ENCODE peak calls at places on chromosomes 13 and 19, in six cellular contexts. One of them, this sample, is unnamed. For H3K4me1, the result is how much of the 10 kb centered on the place peaks cover.

GRCh38 chr19:6632002-6632621 is 37.8 kb downstream of the TNFSF14 start:
- DNase-seq in MM.1S: peak
- DNase-seq in PC-3: peak
- DNase-seq in HCT116: peak
- DNase-seq in neural progenitor cell: peak
- DNase-seq in hepatocyte: peak
- DNase-seq in this sample: peak

GRCh38 chr19:32339988-32340874 is 5.2 kb upstream of the ZNF507 start:
- DNase-seq in neural progenitor cell: peak
- DNase-seq in HCT116: no peak
- DNase-seq in PC-3: peak
- DNase-seq in hepatocyte: peak
- DNase-seq in MM.1S: peak
- DNase-seq in this sample: peak

GRCh38 chr19:22806418-22806817 is 22.5 kb upstream of the ZNF99 start:
- DNase-seq in hepatocyte: no peak
- DNase-seq in PC-3: no peak
- DNase-seq in HCT116: no peak
- DNase-seq in MM.1S: no peak
- DNase-seq in neural progenitor cell: no peak
- DNase-seq in this sample: no peak

GRCh38 chr13:46170268-46170667 is 11.7 kb downstream of the LCP1 start:
- DNase-seq in HCT116: no peak
- DNase-seq in PC-3: no peak
- DNase-seq in neural progenitor cell: no peak
- DNase-seq in hepatocyte: no peak
- DNase-seq in MM.1S: no peak
- DNase-seq in this sample: no peak

GRCh38 chr13:75151081-75151643 is 330.8 kb downstream of the TBC1D4 start:
- DNase-seq in PC-3: no peak
- DNase-seq in HCT116: no peak
- DNase-seq in hepatocyte: no peak
- DNase-seq in neural progenitor cell: no peak
- DNase-seq in MM.1S: no peak
- DNase-seq in this sample: no peak

GRCh38 chr13:46113596-46113995 is 8.8 kb upstream of the CPB2 start:
- DNase-seq in hepatocyte: no peak
- DNase-seq in neural progenitor cell: no peak
- DNase-seq in MM.1S: no peak
- DNase-seq in HCT116: no peak
- DNase-seq in PC-3: peak
- DNase-seq in this sample: no peak

GRCh38 chr13:37386276-37386675 is 212.3 kb downstream of the POSTN start:
- DNase-seq in neural progenitor cell: no peak
- DNase-seq in hepatocyte: no peak
- DNase-seq in PC-3: no peak
- DNase-seq in MM.1S: no peak
- DNase-seq in HCT116: no peak
- DNase-seq in this sample: no peak

GRCh38 chr19:8481191-8481590 is 21.2 kb downstream of the PRAM1 start:
- DNase-seq in hepatocyte: no peak
- DNase-seq in PC-3: no peak
- DNase-seq in HCT116: no peak
- DNase-seq in MM.1S: no peak
- DNase-seq in neural progenitor cell: no peak
- DNase-seq in this sample: no peak

GRCh38 chr13:97295279-97296182 is 73.4 kb downstream of the MBNL2 start:
- DNase-seq in PC-3: peak
- DNase-seq in hepatocyte: no peak
- DNase-seq in neural progenitor cell: no peak
- DNase-seq in HCT116: no peak
- DNase-seq in MM.1S: no peak
- DNase-seq in this sample: no peak

GRCh38 chr13:41457589-41458186 is 338 bp downstream of the RGCC start:
- DNase-seq in PC-3: no peak
- DNase-seq in hepatocyte: peak
- DNase-seq in HCT116: no peak
- DNase-seq in neural progenitor cell: no peak
- DNase-seq in MM.1S: peak
- DNase-seq in this sample: peak

GRCh38 chr13:25836709-25837316 is 215.0 kb downstream of the SHISA2 start:
- DNase-seq in neural progenitor cell: no peak
- DNase-seq in hepatocyte: no peak
- DNase-seq in PC-3: no peak
- DNase-seq in HCT116: no peak
- DNase-seq in MM.1S: no peak
- DNase-seq in this sample: no peak

GRCh38 chr19:8158411-8159074 is 9.2 kb upstream of the FBN3 start:
- DNase-seq in neural progenitor cell: peak
- DNase-seq in PC-3: peak
- DNase-seq in hepatocyte: peak
- DNase-seq in HCT116: peak
- DNase-seq in MM.1S: peak
- DNase-seq in this sample: peak

GRCh38 chr19:49602806-49603205 is 11.8 kb downstream of the PRR12 start:
- DNase-seq in neural progenitor cell: no peak
- DNase-seq in HCT116: no peak
- DNase-seq in hepatocyte: no peak
- DNase-seq in MM.1S: no peak
- DNase-seq in PC-3: no peak
- DNase-seq in this sample: no peak

GRCh38 chr13:113413178-113413897 is 40.0 kb downstream of the ADPRHL1 start:
- DNase-seq in HCT116: no peak
- DNase-seq in hepatocyte: no peak
- DNase-seq in PC-3: no peak
- DNase-seq in neural progenitor cell: no peak
- DNase-seq in MM.1S: no peak
- DNase-seq in this sample: no peak

GRCh38 chr13:95251641-95252040 is 49.6 kb downstream of the ABCC4 start:
- DNase-seq in PC-3: no peak
- DNase-seq in hepatocyte: no peak
- DNase-seq in neural progenitor cell: no peak
- DNase-seq in MM.1S: no peak
- DNase-seq in HCT116: no peak
- DNase-seq in this sample: no peak

GRCh38 chr13:99281811-99282263 is 23.7 kb upstream of the GPR18 start:
- DNase-seq in neural progenitor cell: no peak
- DNase-seq in HCT116: no peak
- DNase-seq in MM.1S: no peak
- DNase-seq in hepatocyte: no peak
- DNase-seq in PC-3: no peak
- DNase-seq in this sample: no peak

GRCh38 chr13:93847162-93847561 is 620.6 kb downstream of the GPC6 start:
- DNase-seq in neural progenitor cell: no peak
- DNase-seq in MM.1S: no peak
- DNase-seq in HCT116: no peak
- DNase-seq in hepatocyte: peak
- DNase-seq in PC-3: peak
- DNase-seq in this sample: no peak

GRCh38 chr13:104796581-104796980 is 1730.4 kb upstream of the SLC10A2 start:
- DNase-seq in MM.1S: no peak
- DNase-seq in PC-3: no peak
- DNase-seq in HCT116: no peak
- DNase-seq in neural progenitor cell: no peak
- DNase-seq in hepatocyte: no peak
- DNase-seq in this sample: no peak

GRCh38 chr13:96851856-96852255 is 142.4 kb downstream of the OXGR1 start:
- DNase-seq in PC-3: no peak
- DNase-seq in MM.1S: no peak
- DNase-seq in hepatocyte: no peak
- DNase-seq in HCT116: no peak
- DNase-seq in neural progenitor cell: peak
- DNase-seq in this sample: no peak

GRCh38 chr13:99436686-99437416 is 64.4 kb upstream of the TM9SF2 start:
- DNase-seq in neural progenitor cell: peak
- DNase-seq in PC-3: peak
- DNase-seq in MM.1S: peak
- DNase-seq in hepatocyte: peak
- DNase-seq in HCT116: peak
- DNase-seq in this sample: peak

GRCh38 chr13:46720189-46720588 is 76.8 kb downstream of the ESD start:
- DNase-seq in PC-3: no peak
- DNase-seq in neural progenitor cell: no peak
- DNase-seq in MM.1S: no peak
- DNase-seq in HCT116: no peak
- DNase-seq in hepatocyte: no peak
- DNase-seq in this sample: no peak

GRCh38 chr19:32421589-32422361 is 16.2 kb downstream of the DPY19L3 start:
- DNase-seq in HCT116: no peak
- DNase-seq in hepatocyte: no peak
- DNase-seq in MM.1S: no peak
- DNase-seq in neural progenitor cell: no peak
- DNase-seq in PC-3: no peak
- DNase-seq in this sample: peak

GRCh38 chr19:44741841-44742352 is 6.6 kb upstream of the BCL3 start:
- DNase-seq in HCT116: peak
- DNase-seq in hepatocyte: peak
- DNase-seq in MM.1S: no peak
- DNase-seq in PC-3: peak
- DNase-seq in neural progenitor cell: peak
- DNase-seq in this sample: no peak

GRCh38 chr19:47257411-47258169 is 1.3 kb downstream of the CCDC9 start:
- DNase-seq in HCT116: no peak
- DNase-seq in MM.1S: no peak
- DNase-seq in PC-3: no peak
- DNase-seq in hepatocyte: no peak
- DNase-seq in neural progenitor cell: no peak
- DNase-seq in this sample: no peak

GRCh38 chr13:84118845-84119409 is 236.7 kb upstream of the SLITRK1 start:
- DNase-seq in PC-3: no peak
- DNase-seq in hepatocyte: no peak
- DNase-seq in HCT116: no peak
- DNase-seq in neural progenitor cell: no peak
- DNase-seq in MM.1S: no peak
- DNase-seq in this sample: no peak

DNA sequence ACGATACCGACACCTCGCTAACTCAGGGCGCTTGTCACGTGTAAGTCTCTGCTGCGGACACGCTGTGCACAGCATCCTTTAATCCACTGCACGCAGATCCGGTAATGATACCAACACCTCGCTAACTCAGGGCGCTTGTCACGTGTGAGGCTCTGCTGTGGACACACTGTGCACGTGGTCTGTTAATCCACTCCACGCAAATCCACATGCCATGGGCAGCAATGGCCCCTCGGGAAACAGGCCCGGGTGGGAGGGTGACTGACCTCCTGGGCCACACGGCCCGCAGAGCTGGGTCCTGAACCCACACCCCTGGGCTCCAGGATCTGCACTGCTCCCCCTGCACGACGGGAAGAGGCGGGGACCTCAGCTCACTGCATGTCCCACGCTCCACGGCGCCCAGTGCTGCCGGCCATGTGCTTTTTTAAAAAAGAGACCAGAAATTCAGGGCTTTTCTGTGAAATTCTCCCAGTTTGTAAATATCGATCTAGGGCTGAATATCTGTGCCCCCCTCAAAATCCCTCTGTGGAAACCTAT is 16.1 kb downstream of the SHC2 start:
- DNase-seq in hepatocyte: no peak
- DNase-seq in HCT116: no peak
- DNase-seq in neural progenitor cell: no peak
- DNase-seq in PC-3: no peak
- DNase-seq in MM.1S: no peak
- DNase-seq in this sample: no peak
- TF ChIP-seq EZH2phosphoT487 in hepatocyte: no peak
- TF ChIP-seq EZH2phosphoT487 in HCT116: no peak
- TF ChIP-seq EZH2phosphoT487 in neural progenitor cell: no peak
- TF ChIP-seq EZH2phosphoT487 in PC-3: no peak
- TF ChIP-seq EZH2phosphoT487 in MM.1S: no peak
- TF ChIP-seq EZH2phosphoT487 in this sample: no peak

DNA sequence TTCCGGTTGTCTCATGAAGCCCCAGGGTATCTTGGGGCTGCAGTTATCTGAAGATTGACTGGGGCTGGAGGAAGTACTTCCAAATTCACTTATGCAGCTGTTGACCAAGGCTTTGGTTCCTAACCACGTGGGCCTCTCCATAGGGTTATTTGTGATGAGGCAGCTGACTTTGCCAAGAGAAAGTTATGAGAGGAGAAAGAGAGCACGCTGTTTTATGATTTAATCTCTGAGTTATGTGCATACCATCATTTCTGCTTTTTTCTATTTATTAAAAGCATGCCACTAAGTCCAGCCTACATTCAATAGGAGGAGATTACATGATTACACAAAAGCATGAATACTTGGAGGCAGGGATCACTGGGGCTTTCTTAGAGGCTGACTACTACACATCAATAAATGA is 215.5 kb downstream of the NHLRC3 start:
- DNase-seq in MM.1S: no peak
- DNase-seq in HCT116: no peak
- DNase-seq in hepatocyte: no peak
- DNase-seq in neural progenitor cell: no peak
- DNase-seq in PC-3: no peak
- DNase-seq in this sample: no peak
- H3K4me1 ChIP-seq in MM.1S: under half
- H3K4me1 ChIP-seq in HCT116: under half
- H3K4me1 ChIP-seq in hepatocyte: under half
- H3K4me1 ChIP-seq in neural progenitor cell: under half
- H3K4me1 ChIP-seq in PC-3: under half
- H3K4me1 ChIP-seq in this sample: under half

GRCh38 chr13:63605403-63605802 is 2189.8 kb upstream of the PCDH20 start:
- DNase-seq in neural progenitor cell: no peak
- DNase-seq in hepatocyte: no peak
- DNase-seq in HCT116: no peak
- DNase-seq in PC-3: no peak
- DNase-seq in MM.1S: no peak
- DNase-seq in this sample: no peak

GRCh38 chr13:63607153-63607552 is 2191.5 kb upstream of the PCDH20 start:
- DNase-seq in HCT116: no peak
- DNase-seq in MM.1S: no peak
- DNase-seq in PC-3: no peak
- DNase-seq in hepatocyte: no peak
- DNase-seq in neural progenitor cell: no peak
- DNase-seq in this sample: no peak

GRCh38 chr13:63609574-63609973 is 2193.9 kb upstream of the PCDH20 start:
- DNase-seq in MM.1S: no peak
- DNase-seq in hepatocyte: no peak
- DNase-seq in PC-3: no peak
- DNase-seq in HCT116: no peak
- DNase-seq in neural progenitor cell: no peak
- DNase-seq in this sample: no peak

DNA sequence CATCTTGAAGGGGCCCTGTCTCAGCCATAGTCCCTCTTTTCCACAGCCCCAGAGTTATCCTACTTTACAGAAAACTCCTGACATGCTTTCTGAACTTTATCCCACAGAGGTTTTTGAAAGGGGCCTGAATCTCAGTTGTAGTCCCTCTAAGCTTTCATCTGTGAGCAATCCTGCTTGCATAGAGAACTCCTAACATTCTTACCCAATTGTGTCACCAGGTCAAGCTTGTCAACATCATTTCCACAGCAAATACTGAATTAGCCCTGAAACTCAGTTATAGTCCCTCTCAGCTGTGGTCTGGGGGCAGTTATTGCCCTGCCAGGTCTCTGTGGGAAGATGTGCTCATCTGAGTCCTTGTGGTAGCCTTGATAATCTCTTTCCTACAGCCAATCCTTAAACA is 2190.3 kb upstream of the PCDH20 start:
- DNase-seq in HCT116: no peak
- DNase-seq in MM.1S: no peak
- DNase-seq in PC-3: no peak
- DNase-seq in hepatocyte: no peak
- DNase-seq in neural progenitor cell: no peak
- DNase-seq in this sample: no peak
- H3K4me3 ChIP-seq in HCT116: no peak
- H3K4me3 ChIP-seq in MM.1S: no peak
- H3K4me3 ChIP-seq in PC-3: no peak
- H3K4me3 ChIP-seq in hepatocyte: no peak
- H3K4me3 ChIP-seq in neural progenitor cell: no peak
- H3K4me3 ChIP-seq in this sample: no peak

GRCh38 chr19:10639836-10640235 is 14.3 kb upstream of the ILF3 start:
- DNase-seq in HCT116: no peak
- DNase-seq in hepatocyte: no peak
- DNase-seq in neural progenitor cell: no peak
- DNase-seq in PC-3: no peak
- DNase-seq in MM.1S: no peak
- DNase-seq in this sample: no peak
- TF ChIP-seq EZH2phosphoT487 in HCT116: no peak
- TF ChIP-seq EZH2phosphoT487 in hepatocyte: no peak
- TF ChIP-seq EZH2phosphoT487 in neural progenitor cell: no peak
- TF ChIP-seq EZH2phosphoT487 in PC-3: no peak
- TF ChIP-seq EZH2phosphoT487 in MM.1S: no peak
- TF ChIP-seq EZH2phosphoT487 in this sample: no peak

This sample was measured in OCI-LY7.